ENCODE peak calls at places on chromosomes 6 and 20, in four cellular contexts. Q is nucleus accumbens, J is NCI-H1105, M is non-pigmented ciliary epithelial cell. Y is an unnamed sample.
A peak's percentile ranks its signal among the peaks of the same experiment; 100 is the strongest.

GRCh38 chr6:5215181-5215580 is 45.6 kb downstream of the LYRM4 start:
- DNase-seq in M (no peak), Q (no peak), J (no peak), Y (no peak)

GRCh38 chr6:12083763-12084162 is 71.7 kb downstream of the HIVEP1 start:
- DNase-seq in Q (no peak), M (no peak), J (no peak), Y (no peak)

GRCh38 chr6:85323435-85324040 is 126.3 kb upstream of the NT5E start:
- DNase-seq in Q (peak; percentile 24), J (peak; percentile 70), M (peak; percentile 52), Y (peak; percentile 74)

GRCh38 chr6:38348366-38348765 is 291.4 kb downstream of the BTBD9 start:
- DNase-seq in Q (no peak), M (no peak), J (no peak), Y (no peak)

GRCh38 chr6:28137458-28138020 is 4.1 kb upstream of the ZKSCAN8 start:
- DNase-seq in M (no peak), Q (no peak), J (no peak), Y (no peak)

GRCh38 chr20:49400904-49401303 is 81.6 kb downstream of the KCNB1 start:
- DNase-seq in J (no peak), Q (no peak), M (no peak), Y (no peak)

GRCh38 chr6:83119742-83120300 is 52.4 kb downstream of the DOP1A start:
- DNase-seq in M (no peak), J (no peak), Q (no peak), Y (no peak)

GRCh38 chr20:58892126-58892931 is 39.8 kb downstream of the GNAS start:
- DNase-seq in J (peak; percentile 85), Q (peak; percentile 45), M (no peak), Y (peak; percentile 83)

GRCh38 chr6:36827261-36828079 is 11.8 kb downstream of the CPNE5 start:
- DNase-seq in M (peak; percentile 51), J (peak; percentile 20), Q (no peak), Y (no peak)

GRCh38 chr6:97440590-97441176 is 157.7 kb upstream of the MMS22L start:
- DNase-seq in M (peak; percentile 4), Q (peak; percentile 58), J (peak; percentile 14), Y (no peak)

GRCh38 chr6:163930012-163930411 is 515.5 kb downstream of the QKI start:
- DNase-seq in M (no peak), J (no peak), Q (no peak), Y (no peak)

GRCh38 chr6:5518936-5519491 is 257.7 kb downstream of the FARS2 start:
- DNase-seq in Q (no peak), M (no peak), J (no peak), Y (no peak)

GRCh38 chr6:112014483-112014882 is 39.4 kb upstream of the CCN6 start:
- DNase-seq in M (no peak), Q (no peak), J (no peak), Y (no peak)

GRCh38 chr20:3130051-3130600 is 29.5 kb downstream of the FASTKD5 start:
- DNase-seq in Q (no peak), M (no peak), J (no peak), Y (no peak)